ENCODE peak calls at places on chromosomes 5 and 9, in six cellular contexts. F is endodermal cell, A is sigmoid colon, K is left ventricle myocardium inferior, E is pancreas, X is AG10803. N is an unnamed sample.

GRCh38 chr5:148788636-148789035 is 37.8 kb upstream of the ADRB2 start:
- DNase-seq in K (no peak), E (no peak), F (no peak), A (no peak), X (no peak), N (no peak)

GRCh38 chr9:122939611-122940010 is 1.2 kb upstream of the RABGAP1 start:
- DNase-seq in X (no peak), E (no peak), F (no peak), K (no peak), A (no peak), N (peak; percentile 17)

GRCh38 chr5:169826618-169827017 is 153.7 kb downstream of the INSYN2B start:
- DNase-seq in A (no peak), X (no peak), F (peak; percentile 64), E (no peak), K (no peak), N (peak; percentile 46)

GRCh38 chr5:177447611-177448243 is 1.1 kb downstream of the PRR7 start:
- DNase-seq in X (peak; percentile 81), K (no peak), F (peak; percentile 92), E (peak; percentile 68), A (peak; percentile 78), N (peak; percentile 90)

GRCh38 chr5:74272831-74273545 is 367.5 kb downstream of the ENC1 start:
- DNase-seq in F (no peak), X (peak; percentile 69), A (no peak), K (no peak), E (no peak), N (no peak)

GRCh38 chr5:96481396-96481795 is 48.3 kb upstream of the PCSK1 start:
- DNase-seq in E (no peak), F (no peak), K (no peak), X (peak; percentile 79), A (no peak), N (peak; percentile 24)

GRCh38 chr9:113898151-113898550 is 22.0 kb downstream of the ZNF618 start:
- DNase-seq in E (no peak), X (no peak), F (no peak), A (no peak), K (no peak), N (no peak)

GRCh38 chr9:87673446-87674109 is 52.3 kb upstream of the CTSL start:
- DNase-seq in F (no peak), X (no peak), A (no peak), K (no peak), E (no peak), N (no peak)

GRCh38 chr5:161686149-161686548 is 628 bp downstream of the GABRA6 start:
- DNase-seq in K (no peak), E (no peak), F (peak; percentile 42), X (no peak), A (no peak), N (no peak)

GRCh38 chr9:137278061-137278912 is 761 bp downstream of the TOR4A start:
- DNase-seq in E (no peak), F (peak; percentile 84), X (no peak), K (no peak), A (no peak), N (peak; percentile 48)

GRCh38 chr5:14534773-14535172 is 46.8 kb upstream of the OTULINL start:
- DNase-seq in A (no peak), E (no peak), K (no peak), X (no peak), F (no peak), N (no peak)

GRCh38 chr9:7094052-7094451 is 336.3 kb downstream of the KDM4C start:
- DNase-seq in K (no peak), A (no peak), X (no peak), F (peak; percentile 71), E (no peak), N (no peak)

GRCh38 chr9:108130896-108131295 is 641.3 kb upstream of the KLF4 start:
- DNase-seq in X (no peak), F (no peak), A (no peak), K (no peak), E (no peak), N (no peak)

GRCh38 chr9:107587175-107587963 is 97.8 kb upstream of the KLF4 start:
- DNase-seq in K (peak; percentile 50), A (no peak), X (no peak), E (peak; percentile 57), F (no peak), N (no peak)

GRCh38 chr5:170591055-170591454 is 87.2 kb downstream of the KCNIP1 start:
- DNase-seq in F (no peak), X (no peak), A (peak; percentile 20), K (no peak), E (no peak), N (no peak)

GRCh38 chr5:109340351-109340750 is 69.4 kb downstream of the PJA2 start:
- DNase-seq in X (no peak), A (no peak), K (no peak), E (no peak), F (no peak), N (no peak)

GRCh38 chr5:43677241-43677640 is 74.3 kb downstream of the NNT start:
- DNase-seq in F (no peak), E (no peak), K (no peak), A (no peak), X (no peak), N (no peak)

GRCh38 chr5:174424219-174425053 is 299.9 kb upstream of the MSX2 start:
- DNase-seq in E (no peak), F (no peak), X (no peak), A (no peak), K (no peak), N (no peak)

GRCh38 chr5:123036391-123037103 is at the start of gene PPIC:
- DNase-seq in F (peak; percentile 95), X (peak; percentile 80), K (peak; percentile 90), A (peak; percentile 95), E (peak; percentile 91), N (peak; percentile 83)

GRCh38 chr9:134010774-134011173 is 14.5 kb upstream of the BRD3OS start:
- DNase-seq in K (no peak), E (peak; percentile 48), A (no peak), X (peak; percentile 29), F (no peak), N (peak; percentile 48)

GRCh38 chr9:112867275-112867991 is 23.2 kb downstream of the SLC46A2 start:
- DNase-seq in K (no peak), A (no peak), X (peak; percentile 81), F (peak; percentile 80), E (no peak), N (peak; percentile 82)

GRCh38 chr5:112174959-112175594 is 244.0 kb downstream of the EPB41L4A start:
- DNase-seq in K (no peak), E (no peak), X (peak; percentile 42), F (peak; percentile 65), A (no peak), N (peak; percentile 61)

GRCh38 chr5:53642006-53642405 is 81.6 kb downstream of the NDUFS4 start:
- DNase-seq in A (no peak), F (no peak), X (peak; percentile 62), K (no peak), E (no peak), N (peak; percentile 19)
- TF ChIP-seq CTCF in A (no peak), F (no peak), X (no peak), K (no peak), E (no peak), N (no peak)

GRCh38 chr9:121289554-121290370 is 21.8 kb downstream of the GSN start:
- DNase-seq in X (no peak), K (no peak), E (no peak), F (no peak), A (peak; percentile 75), N (no peak)

GRCh38 chr9:121288557-121288873 is 20.6 kb downstream of the GSN start:
- DNase-seq in A (no peak), F (no peak), X (no peak), K (no peak), E (no peak), N (no peak)

GRCh38 chr9:121286973-121287721 is 19.2 kb downstream of the GSN start:
- DNase-seq in A (peak; percentile 94), X (peak; percentile 90), K (peak; percentile 87), E (peak; percentile 62), F (peak; percentile 96), N (peak; percentile 95)

GRCh38 chr9:121286688-121286972 is 18.7 kb downstream of the GSN start:
- DNase-seq in E (no peak), F (no peak), K (no peak), X (no peak), A (no peak), N (no peak)

DNA sequence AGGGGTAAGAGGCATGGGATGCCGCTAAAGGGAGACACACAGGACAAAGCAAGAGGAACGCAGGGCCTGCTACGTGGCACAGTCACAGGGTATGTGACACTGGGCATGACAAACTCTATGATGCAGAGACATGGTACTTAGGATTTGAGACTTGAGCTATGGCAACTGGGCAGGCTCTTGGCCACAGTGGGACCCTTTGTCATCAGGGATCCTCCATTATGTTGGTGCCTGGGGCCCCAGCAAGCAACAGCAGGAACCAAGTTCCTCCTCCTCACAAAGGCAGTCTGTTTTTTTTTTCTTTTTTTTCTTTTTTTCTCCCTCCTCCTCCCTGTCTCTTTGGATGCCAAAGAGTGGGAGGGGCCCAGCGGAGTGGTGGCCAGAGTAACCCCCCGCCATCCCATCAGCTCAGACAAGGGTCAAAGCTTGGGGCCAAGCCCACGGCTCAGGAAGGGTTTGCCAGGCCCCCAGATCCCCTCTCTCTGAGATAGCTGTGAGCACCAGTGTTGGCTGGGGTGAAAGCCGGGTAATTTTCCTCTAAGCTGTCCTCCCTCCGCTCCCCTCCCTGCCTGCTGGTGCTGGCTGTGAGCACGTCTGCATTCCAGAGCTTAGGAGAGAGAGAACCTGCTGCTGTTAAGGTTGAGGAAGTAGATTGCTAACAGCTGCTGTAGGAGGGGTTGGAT is 21.1 kb downstream of the GSN start:
- DNase-seq in E (no peak), F (peak; percentile 90), K (peak; percentile 81), A (peak; percentile 94), X (peak; percentile 80), N (peak; percentile 71)
- H3K4me3 ChIP-seq in E (no peak overlapping the region), F (no peak overlapping the region), K (peak overlapping the region; percentile 62), A (peak overlapping the region; percentile 16), X (no peak overlapping the region), N (no peak overlapping the region)

GRCh38 chr9:91775708-91776028 is 174.4 kb downstream of the ROR2 start:
- DNase-seq in F (no peak), X (no peak), K (no peak), E (no peak), A (no peak), N (no peak)
- TF ChIP-seq CTCF in F (peak; percentile 4), X (no peak), K (peak; percentile 17), E (no peak), A (no peak), N (no peak)

GRCh38 chr5:40171971-40172370 is 507.7 kb upstream of the PTGER4 start:
- DNase-seq in A (no peak), E (no peak), F (no peak), K (no peak), X (peak; percentile 30), N (peak; percentile 68)

GRCh38 chr5:40165106-40165788 is 514.5 kb upstream of the PTGER4 start:
- DNase-seq in A (no peak), K (no peak), F (no peak), X (no peak), E (no peak), N (no peak)

GRCh38 chr5:40167283-40167682 is 512.4 kb upstream of the PTGER4 start:
- DNase-seq in K (no peak), E (no peak), F (no peak), X (no peak), A (no peak), N (no peak)

GRCh38 chr5:40165789-40166728 is 513.7 kb upstream of the PTGER4 start:
- DNase-seq in X (peak; percentile 3), K (no peak), F (peak; percentile 44), E (no peak), A (no peak), N (peak; percentile 39)

GRCh38 chr5:40166757-40167156 is 513.0 kb upstream of the PTGER4 start:
- DNase-seq in F (no peak), X (peak; percentile 29), K (no peak), A (no peak), E (no peak), N (peak; percentile 30)
- H3K4me3 ChIP-seq in F (no peak overlapping the region), X (no peak overlapping the region), K (no peak overlapping the region), A (no peak overlapping the region), E (no peak overlapping the region), N (no peak overlapping the region)

GRCh38 chr5:2805080-2805479 is 53.6 kb upstream of the IRX2 start:
- DNase-seq in F (peak; percentile 87), K (no peak), X (no peak), A (no peak), E (no peak), N (no peak)
- TF ChIP-seq CTCF in F (peak; percentile 78), K (no peak), X (no peak), A (no peak), E (no peak), N (no peak)

N was measured in foreskin fibroblast.